ENCODE peak calls at places on chromosomes 13 and 19, in five cellular contexts. W is GM23338, R is A549, E is HepG2, O is K562. T is an unnamed sample.

GRCh38 chr19:35890113-35890650 is 10.2 kb downstream of the NFKBID start:
- DNase-seq in W (no peak), R (no peak), O (no peak), E (no peak), T (no peak)

GRCh38 chr13:38824342-38824741 is 137.5 kb downstream of the FREM2 start:
- DNase-seq in W (peak), R (no peak), O (no peak), E (no peak), T (peak)

GRCh38 chr13:109704771-109705628 is 81.4 kb downstream of the IRS2 start:
- DNase-seq in O (no peak), W (no peak), R (peak), E (no peak), T (no peak)

GRCh38 chr13:82833928-82834327 is 1048.3 kb downstream of the SLITRK1 start:
- DNase-seq in R (no peak), W (no peak), E (no peak), O (no peak), T (no peak)

GRCh38 chr13:48234652-48235099 is 1.7 kb downstream of the ITM2B start:
- DNase-seq in W (no peak), R (no peak), O (no peak), E (no peak), T (no peak)

GRCh38 chr19:56765107-56765506 is 75.4 kb downstream of the PEG3 start:
- DNase-seq in W (no peak), E (no peak), R (no peak), O (no peak), T (no peak)

GRCh38 chr19:9128171-9128570 is 1.4 kb upstream of the OR7G3 start:
- DNase-seq in R (no peak), W (no peak), O (no peak), E (no peak), T (no peak)

GRCh38 chr13:48475230-48475629 is 57.6 kb downstream of the RCBTB2 start:
- DNase-seq in E (no peak), R (no peak), W (peak), O (no peak), T (no peak)

GRCh38 chr19:31461814-31462539 is 112.7 kb upstream of the TSHZ3 start:
- DNase-seq in E (no peak), W (peak), R (no peak), O (no peak), T (no peak)

GRCh38 chr19:54141356-54141755 is 3.8 kb downstream of the CNOT3 start:
- DNase-seq in O (no peak), W (no peak), R (no peak), E (no peak), T (no peak)

GRCh38 chr13:101140087-101140770 is 276.1 kb downstream of the NALCN start:
- DNase-seq in O (no peak), W (no peak), E (no peak), R (no peak), T (no peak)

DNA sequence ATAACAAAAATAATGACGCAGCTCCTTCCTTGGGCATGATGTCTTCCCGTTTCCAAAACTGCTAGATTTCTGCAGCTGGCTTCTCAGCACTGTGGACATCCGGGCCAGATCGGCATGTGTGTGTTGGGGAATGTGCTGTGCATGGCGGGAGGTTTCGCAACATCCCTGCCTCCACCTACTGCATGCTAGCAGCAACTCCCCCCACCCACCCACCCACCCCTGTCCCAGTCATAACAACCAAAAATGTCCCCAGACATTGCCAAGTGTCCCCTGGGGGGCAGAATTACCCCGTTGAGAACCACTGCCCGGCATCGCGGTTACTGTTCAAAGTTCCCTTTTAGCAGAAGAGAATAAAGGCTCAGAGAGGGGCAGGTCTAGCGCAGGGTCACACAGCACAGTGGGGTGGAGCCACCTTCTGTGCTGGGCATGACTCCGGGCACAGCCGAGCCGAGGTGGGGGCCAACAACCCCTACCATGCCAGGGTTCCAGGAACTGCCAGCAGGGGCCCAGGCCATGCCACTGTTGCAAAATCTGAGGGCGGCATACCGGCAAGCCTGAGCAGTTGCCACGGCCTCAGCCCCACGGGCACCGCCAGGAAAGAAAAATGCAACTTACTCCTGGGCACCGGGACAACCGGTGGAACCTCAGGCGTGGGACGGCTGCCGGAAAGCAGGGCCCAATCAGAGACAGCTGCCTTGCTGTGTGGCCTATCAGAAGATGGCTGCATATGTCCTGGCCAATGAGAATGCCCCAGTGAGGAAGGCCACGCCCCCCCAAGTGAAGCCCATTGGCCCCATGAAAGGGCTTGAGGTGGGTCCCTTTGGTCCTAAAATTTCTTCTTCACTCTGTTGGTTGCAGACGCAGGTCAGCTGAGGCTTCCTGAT is 22.5 kb upstream of the NFIC start:
- DNase-seq in R (peak), E (peak), W (peak), O (peak), T (no peak)
- TF ChIP-seq JUNB in R (no peak), E (no peak), W (no peak), O (no peak), T (no peak)

GRCh38 chr13:34863360-34864135 is 78.5 kb upstream of the NBEA start:
- DNase-seq in E (peak), W (no peak), O (no peak), R (peak), T (no peak)
- TF ChIP-seq JUNB in E (no peak), W (no peak), O (no peak), R (peak), T (no peak)

DNA sequence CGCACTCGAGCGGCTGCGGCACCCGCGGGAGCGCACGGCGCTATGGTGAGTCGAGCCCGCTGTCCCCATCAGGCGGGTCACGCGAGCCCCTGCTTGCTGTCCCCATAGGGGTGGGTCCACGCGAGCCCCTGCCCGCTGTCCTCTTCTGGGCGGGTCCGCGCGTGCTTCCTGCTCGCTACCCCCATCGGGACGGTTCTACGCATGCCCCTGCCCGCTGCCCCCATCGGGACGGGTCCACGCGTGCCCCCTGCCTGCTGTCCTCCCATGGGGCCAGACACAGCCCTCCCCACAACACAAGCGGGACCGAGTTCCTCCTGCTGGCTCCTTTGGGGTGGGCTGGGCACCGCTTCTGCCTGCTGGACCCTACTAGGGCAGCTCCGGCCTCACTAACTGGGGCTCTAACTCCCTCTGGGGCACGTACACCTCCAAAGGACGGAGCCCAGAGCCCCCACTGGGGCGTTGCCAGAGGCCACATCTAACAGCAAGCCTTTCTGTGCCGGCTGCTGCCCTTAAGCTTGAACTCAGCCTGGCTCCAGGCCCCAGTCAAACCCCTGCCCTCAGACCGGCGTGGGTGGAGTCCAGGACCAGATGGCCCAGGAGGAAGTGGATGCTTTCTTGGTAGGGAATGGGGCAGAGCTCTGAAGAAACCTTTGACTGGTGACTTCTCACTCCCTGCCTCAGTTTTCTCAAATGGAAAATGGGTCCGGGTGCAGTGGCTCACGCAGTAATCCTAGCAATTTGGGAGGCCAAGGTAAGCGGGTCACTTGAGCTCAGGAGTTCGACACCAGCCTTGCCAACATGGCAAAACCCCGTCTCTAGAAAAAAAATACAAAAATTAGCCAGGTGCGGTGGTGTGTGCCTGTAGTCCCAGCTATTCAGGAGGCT is 722 bp downstream of the COLGALT1 start:
- DNase-seq in R (no peak), E (no peak), O (peak), W (peak), T (no peak)
- TF ChIP-seq JUNB in R (no peak), E (no peak), O (no peak), W (no peak), T (no peak)

DNA sequence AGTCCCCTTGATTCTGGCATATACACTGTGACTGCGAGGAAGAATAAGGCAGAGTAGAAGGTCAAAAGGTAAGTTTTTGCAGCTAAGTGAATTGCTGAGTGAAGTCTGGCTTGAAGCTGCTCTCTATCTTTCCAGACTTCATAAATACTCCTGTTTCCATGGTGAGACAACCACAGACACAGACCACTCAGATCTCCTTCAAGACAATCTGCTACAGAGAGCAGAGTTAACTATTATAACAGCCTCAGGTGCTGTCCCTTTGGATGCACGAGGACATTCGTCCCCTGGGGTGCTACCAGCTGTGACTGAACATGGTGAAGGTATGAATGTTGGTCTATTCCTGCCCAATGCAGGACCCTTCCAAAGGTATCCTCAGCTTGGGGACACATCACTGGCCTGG is 104.0 kb downstream of the MYCBP2 start:
- DNase-seq in R (no peak), E (no peak), W (no peak), O (no peak), T (no peak)
- TF ChIP-seq JUNB in R (no peak), E (no peak), W (no peak), O (no peak), T (no peak)

GRCh38 chr13:44331446-44331845 is 42.2 kb upstream of the SERP2 start:
- DNase-seq in R (no peak), E (no peak), W (no peak), O (no peak), T (no peak)

GRCh38 chr13:44323754-44324153 is 49.9 kb upstream of the SERP2 start:
- DNase-seq in E (no peak), R (no peak), W (no peak), O (no peak), T (no peak)

GRCh38 chr13:44322928-44323327 is 50.7 kb upstream of the SERP2 start:
- DNase-seq in R (no peak), O (no peak), W (no peak), E (no peak), T (no peak)

GRCh38 chr13:44329909-44330545 is 43.6 kb upstream of the SERP2 start:
- DNase-seq in W (no peak), E (no peak), R (no peak), O (no peak), T (no peak)

DNA sequence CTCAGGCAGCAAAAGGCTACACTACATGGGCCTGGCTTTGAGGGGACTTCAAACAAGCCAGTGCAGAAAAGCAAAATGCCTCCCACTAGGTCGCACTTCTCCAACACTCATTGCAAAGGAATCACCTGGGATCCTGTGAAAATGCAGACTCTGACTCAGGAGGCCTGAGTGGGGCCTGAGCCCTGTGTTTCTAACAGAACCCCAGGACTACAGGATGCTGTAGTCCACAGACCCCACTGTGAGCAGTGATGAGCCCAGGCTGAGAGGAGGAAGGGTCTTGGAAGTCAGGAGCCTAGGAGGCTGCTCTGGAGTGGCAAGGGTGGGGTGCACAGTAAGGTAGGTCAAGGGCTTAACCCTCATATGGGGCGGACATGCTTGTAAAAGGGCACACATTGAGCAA is 46.7 kb upstream of the SERP2 start:
- DNase-seq in E (no peak), O (no peak), W (no peak), R (no peak), T (no peak)
- TF ChIP-seq JUNB in E (no peak), O (no peak), W (no peak), R (no peak), T (no peak)

DNA sequence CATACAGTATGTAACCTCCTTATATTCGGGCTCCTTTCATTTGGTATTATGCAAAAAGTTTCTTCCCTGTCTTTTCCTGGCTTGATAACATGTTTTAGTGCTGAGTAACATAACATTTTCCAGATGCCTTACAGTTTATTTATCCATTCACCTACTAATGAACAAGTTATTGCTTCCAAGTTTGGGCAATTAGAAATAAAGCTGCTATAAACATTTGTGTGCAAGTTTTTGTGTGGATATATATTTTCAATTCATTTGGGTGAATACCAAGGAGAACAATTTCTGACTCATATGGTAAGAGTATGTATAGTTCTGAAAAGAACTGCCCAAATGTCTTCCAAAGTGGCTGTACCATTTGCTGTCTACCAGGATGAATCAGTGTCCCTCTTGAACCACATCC is 360.9 kb downstream of the PCDH17 start:
- DNase-seq in O (no peak), R (no peak), W (no peak), E (no peak), T (no peak)
- TF ChIP-seq JUNB in O (no peak), R (no peak), W (no peak), E (no peak), T (no peak)

GRCh38 chr19:46927893-46928292 is 67.1 kb downstream of the ARHGAP35 start:
- DNase-seq in E (no peak), R (no peak), O (no peak), W (no peak), T (no peak)

GRCh38 chr19:46924874-46925547 is 64.2 kb downstream of the ARHGAP35 start:
- DNase-seq in W (no peak), E (no peak), R (peak), O (peak), T (no peak)

GRCh38 chr19:46926201-46927071 is 65.6 kb downstream of the ARHGAP35 start:
- DNase-seq in O (no peak), R (no peak), E (no peak), W (no peak), T (no peak)

GRCh38 chr19:46927106-46927505 is 66.3 kb downstream of the ARHGAP35 start:
- DNase-seq in W (no peak), R (no peak), O (no peak), E (no peak), T (no peak)

DNA sequence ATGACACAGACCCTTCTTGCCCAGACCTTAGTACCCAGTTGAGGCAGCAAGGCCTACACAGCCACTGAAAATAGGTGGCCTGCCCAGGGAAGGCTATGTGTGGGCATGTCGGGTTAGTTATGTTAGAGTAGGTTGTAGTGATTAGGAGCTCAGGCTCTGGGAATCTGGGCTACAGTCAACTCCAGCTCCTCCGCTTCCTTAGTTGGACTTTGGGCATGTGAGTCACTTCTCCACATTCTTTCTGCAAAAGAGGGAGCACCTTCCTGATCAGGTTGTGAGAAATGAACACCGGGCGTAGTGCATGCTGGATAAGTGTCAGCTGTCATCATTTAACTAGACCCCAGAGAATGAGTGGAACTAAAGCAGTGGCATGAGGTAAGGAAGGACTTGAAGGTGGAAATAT is 64.8 kb downstream of the ARHGAP35 start:
- DNase-seq in E (peak), O (no peak), R (peak), W (no peak), T (no peak)
- TF ChIP-seq JUNB in E (peak), O (no peak), R (peak), W (no peak), T (no peak)